ENCODE peak calls at places on chromosomes 5 and 9, in seven cellular contexts. One of them, this sample, is unnamed.

GRCh38 chr5:83972236-83972635 is 251.6 kb upstream of the HAPLN1 start:
- DNase-seq in PC-3: peak
- DNase-seq in astrocyte: peak
- DNase-seq in mammary epithelial cell: peak
- DNase-seq in neural progenitor cell: no peak
- DNase-seq in fibroblast of lung: peak
- DNase-seq in HCT116: no peak
- DNase-seq in this sample: no peak

GRCh38 chr5:1011226-1011631 is 2.6 kb downstream of the NKD2 start:
- DNase-seq in fibroblast of lung: no peak
- DNase-seq in neural progenitor cell: peak
- DNase-seq in HCT116: no peak
- DNase-seq in PC-3: peak
- DNase-seq in mammary epithelial cell: no peak
- DNase-seq in astrocyte: no peak
- DNase-seq in this sample: no peak

GRCh38 chr5:107484261-107484660 is 186.5 kb downstream of the EFNA5 start:
- DNase-seq in astrocyte: no peak
- DNase-seq in PC-3: no peak
- DNase-seq in neural progenitor cell: no peak
- DNase-seq in mammary epithelial cell: no peak
- DNase-seq in HCT116: no peak
- DNase-seq in fibroblast of lung: no peak
- DNase-seq in this sample: no peak

GRCh38 chr9:127794001-127794791 is 8.4 kb downstream of the CDK9 start:
- DNase-seq in astrocyte: no peak
- DNase-seq in PC-3: no peak
- DNase-seq in mammary epithelial cell: no peak
- DNase-seq in HCT116: no peak
- DNase-seq in fibroblast of lung: no peak
- DNase-seq in neural progenitor cell: no peak
- DNase-seq in this sample: no peak

GRCh38 chr5:51960617-51961115 is 577.4 kb downstream of the ISL1 start:
- DNase-seq in PC-3: peak
- DNase-seq in fibroblast of lung: no peak
- DNase-seq in HCT116: peak
- DNase-seq in neural progenitor cell: no peak
- DNase-seq in astrocyte: no peak
- DNase-seq in mammary epithelial cell: peak
- DNase-seq in this sample: no peak

GRCh38 chr9:86926130-86926529 is 21.2 kb downstream of the GAS1 start:
- DNase-seq in mammary epithelial cell: no peak
- DNase-seq in HCT116: no peak
- DNase-seq in neural progenitor cell: no peak
- DNase-seq in astrocyte: no peak
- DNase-seq in fibroblast of lung: no peak
- DNase-seq in PC-3: no peak
- DNase-seq in this sample: no peak

GRCh38 chr9:8816361-8816760 is 1016.8 kb upstream of the DMAC1 start:
- DNase-seq in mammary epithelial cell: no peak
- DNase-seq in HCT116: no peak
- DNase-seq in fibroblast of lung: no peak
- DNase-seq in PC-3: no peak
- DNase-seq in neural progenitor cell: peak
- DNase-seq in astrocyte: no peak
- DNase-seq in this sample: no peak

GRCh38 chr5:97986069-97986468 is 787.4 kb upstream of the RGMB start:
- DNase-seq in PC-3: peak
- DNase-seq in HCT116: peak
- DNase-seq in astrocyte: peak
- DNase-seq in neural progenitor cell: peak
- DNase-seq in mammary epithelial cell: peak
- DNase-seq in fibroblast of lung: peak
- DNase-seq in this sample: no peak

GRCh38 chr5:5066276-5067186 is 73.6 kb upstream of the ADAMTS16 start:
- DNase-seq in fibroblast of lung: peak
- DNase-seq in HCT116: no peak
- DNase-seq in astrocyte: peak
- DNase-seq in PC-3: no peak
- DNase-seq in neural progenitor cell: no peak
- DNase-seq in mammary epithelial cell: peak
- DNase-seq in this sample: no peak

GRCh38 chr5:3510642-3511041 is 85.0 kb upstream of the IRX1 start:
- DNase-seq in PC-3: no peak
- DNase-seq in HCT116: no peak
- DNase-seq in neural progenitor cell: no peak
- DNase-seq in astrocyte: no peak
- DNase-seq in fibroblast of lung: no peak
- DNase-seq in mammary epithelial cell: no peak
- DNase-seq in this sample: no peak

GRCh38 chr5:37837101-37838032 is 2.5 kb downstream of the GDNF start:
- DNase-seq in neural progenitor cell: peak
- DNase-seq in HCT116: peak
- DNase-seq in fibroblast of lung: peak
- DNase-seq in PC-3: peak
- DNase-seq in mammary epithelial cell: peak
- DNase-seq in astrocyte: peak
- DNase-seq in this sample: no peak

GRCh38 chr9:129597355-129598088 is 23.4 kb downstream of the C9orf50 start:
- DNase-seq in HCT116: peak
- DNase-seq in astrocyte: peak
- DNase-seq in fibroblast of lung: peak
- DNase-seq in neural progenitor cell: peak
- DNase-seq in mammary epithelial cell: peak
- DNase-seq in PC-3: peak
- DNase-seq in this sample: no peak

GRCh38 chr5:76337949-76338589 is 65.0 kb upstream of the IQGAP2 start:
- DNase-seq in PC-3: peak
- DNase-seq in HCT116: peak
- DNase-seq in mammary epithelial cell: peak
- DNase-seq in fibroblast of lung: peak
- DNase-seq in neural progenitor cell: peak
- DNase-seq in astrocyte: peak
- DNase-seq in this sample: peak

GRCh38 chr5:170408189-170408588 is 19.0 kb upstream of the KCNMB1 start:
- DNase-seq in neural progenitor cell: peak
- DNase-seq in HCT116: no peak
- DNase-seq in fibroblast of lung: peak
- DNase-seq in PC-3: no peak
- DNase-seq in mammary epithelial cell: no peak
- DNase-seq in astrocyte: no peak
- DNase-seq in this sample: no peak

GRCh38 chr9:115157245-115157674 is 39.3 kb upstream of the TNC start:
- DNase-seq in astrocyte: peak
- DNase-seq in neural progenitor cell: no peak
- DNase-seq in PC-3: peak
- DNase-seq in fibroblast of lung: peak
- DNase-seq in HCT116: peak
- DNase-seq in mammary epithelial cell: peak
- DNase-seq in this sample: peak

DNA sequence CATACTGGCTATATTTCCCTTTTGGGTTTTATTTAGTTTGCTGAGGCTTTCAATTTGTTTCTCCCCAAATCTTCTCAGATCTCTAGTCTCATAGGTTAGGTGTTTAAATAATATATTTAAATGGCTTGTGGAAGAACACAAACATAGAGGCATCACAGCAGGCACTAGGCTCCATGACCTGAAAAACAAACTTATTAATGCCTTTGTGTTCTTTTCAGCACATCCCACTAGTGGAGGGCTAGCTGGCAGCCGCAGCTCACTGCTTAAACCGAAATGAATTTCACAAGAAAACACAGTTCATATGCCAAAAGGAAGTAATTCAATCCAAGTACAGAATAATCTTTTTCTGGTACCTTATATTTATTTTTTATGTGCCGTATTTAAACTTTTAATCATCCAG is 382.5 kb downstream of the PLK2 start:
- DNase-seq in astrocyte: no peak
- DNase-seq in mammary epithelial cell: no peak
- DNase-seq in fibroblast of lung: no peak
- DNase-seq in HCT116: no peak
- DNase-seq in neural progenitor cell: no peak
- DNase-seq in PC-3: no peak
- DNase-seq in this sample: no peak
- TF ChIP-seq EZH2 in astrocyte: no peak
- TF ChIP-seq EZH2 in mammary epithelial cell: no peak
- TF ChIP-seq EZH2 in fibroblast of lung: no peak
- TF ChIP-seq EZH2 in HCT116: no peak
- TF ChIP-seq EZH2 in neural progenitor cell: no peak
- TF ChIP-seq EZH2 in PC-3: no peak
- TF ChIP-seq EZH2 in this sample: no peak

GRCh38 chr5:150392680-150393079 is 20.0 kb downstream of the CD74 start:
- DNase-seq in neural progenitor cell: no peak
- DNase-seq in HCT116: no peak
- DNase-seq in astrocyte: no peak
- DNase-seq in mammary epithelial cell: no peak
- DNase-seq in PC-3: no peak
- DNase-seq in fibroblast of lung: no peak
- DNase-seq in this sample: no peak
- H3K9ac ChIP-seq in neural progenitor cell: no peak
- H3K9ac ChIP-seq in HCT116: no peak
- H3K9ac ChIP-seq in astrocyte: no peak
- H3K9ac ChIP-seq in mammary epithelial cell: no peak
- H3K9ac ChIP-seq in PC-3: no peak
- H3K9ac ChIP-seq in fibroblast of lung: no peak
- H3K9ac ChIP-seq in this sample: no peak

GRCh38 chr5:73215525-73215890 is 42.5 kb downstream of the TMEM174 start:
- DNase-seq in PC-3: no peak
- DNase-seq in HCT116: no peak
- DNase-seq in neural progenitor cell: no peak
- DNase-seq in astrocyte: no peak
- DNase-seq in mammary epithelial cell: no peak
- DNase-seq in fibroblast of lung: no peak
- DNase-seq in this sample: no peak
- H3K4me2 ChIP-seq in PC-3: peak
- H3K4me2 ChIP-seq in HCT116: peak
- H3K4me2 ChIP-seq in neural progenitor cell: peak
- H3K4me2 ChIP-seq in astrocyte: peak
- H3K4me2 ChIP-seq in mammary epithelial cell: peak
- H3K4me2 ChIP-seq in fibroblast of lung: peak
- H3K4me2 ChIP-seq in this sample: peak

GRCh38 chr9:34370970-34371880 is 5.5 kb downstream of the MYORG start:
- DNase-seq in HCT116: no peak
- DNase-seq in PC-3: no peak
- DNase-seq in fibroblast of lung: no peak
- DNase-seq in neural progenitor cell: no peak
- DNase-seq in astrocyte: no peak
- DNase-seq in mammary epithelial cell: no peak
- DNase-seq in this sample: no peak
- TF ChIP-seq EZH2 in HCT116: no peak
- TF ChIP-seq EZH2 in PC-3: no peak
- TF ChIP-seq EZH2 in fibroblast of lung: peak
- TF ChIP-seq EZH2 in neural progenitor cell: no peak
- TF ChIP-seq EZH2 in astrocyte: no peak
- TF ChIP-seq EZH2 in mammary epithelial cell: no peak
- TF ChIP-seq EZH2 in this sample: no peak

GRCh38 chr5:15010936-15011335 is 139.4 kb upstream of the ANKH start:
- DNase-seq in PC-3: no peak
- DNase-seq in astrocyte: no peak
- DNase-seq in neural progenitor cell: no peak
- DNase-seq in fibroblast of lung: no peak
- DNase-seq in HCT116: no peak
- DNase-seq in mammary epithelial cell: no peak
- DNase-seq in this sample: no peak

GRCh38 chr5:15007549-15008142 is 136.1 kb upstream of the ANKH start:
- DNase-seq in fibroblast of lung: no peak
- DNase-seq in HCT116: no peak
- DNase-seq in PC-3: no peak
- DNase-seq in neural progenitor cell: no peak
- DNase-seq in mammary epithelial cell: no peak
- DNase-seq in astrocyte: no peak
- DNase-seq in this sample: no peak

GRCh38 chr5:15008476-15008875 is 136.9 kb upstream of the ANKH start:
- DNase-seq in neural progenitor cell: no peak
- DNase-seq in fibroblast of lung: peak
- DNase-seq in mammary epithelial cell: peak
- DNase-seq in HCT116: peak
- DNase-seq in PC-3: peak
- DNase-seq in astrocyte: peak
- DNase-seq in this sample: peak

GRCh38 chr5:15008911-15009310 is 137.3 kb upstream of the ANKH start:
- DNase-seq in fibroblast of lung: peak
- DNase-seq in PC-3: no peak
- DNase-seq in HCT116: no peak
- DNase-seq in neural progenitor cell: no peak
- DNase-seq in mammary epithelial cell: no peak
- DNase-seq in astrocyte: peak
- DNase-seq in this sample: no peak

DNA sequence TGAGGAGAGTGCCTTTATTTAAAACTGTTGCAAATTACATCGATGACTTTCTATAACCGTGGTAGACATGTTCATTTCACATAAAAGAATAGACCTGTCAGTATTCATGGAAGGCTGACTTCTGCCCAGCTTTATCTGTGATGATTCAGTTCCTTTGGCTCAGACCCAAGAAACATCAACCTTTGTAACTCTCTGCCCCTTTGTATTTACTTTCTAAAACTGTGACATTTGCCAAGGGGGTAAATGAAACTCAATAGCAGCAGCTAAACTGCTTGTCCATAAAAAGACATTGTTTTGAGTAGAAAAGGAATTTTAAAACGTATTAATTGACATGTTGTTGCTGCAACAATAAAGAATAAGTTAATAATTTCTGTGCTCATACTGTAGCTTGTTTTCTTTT is 137.8 kb upstream of the ANKH start:
- DNase-seq in mammary epithelial cell: peak
- DNase-seq in fibroblast of lung: peak
- DNase-seq in astrocyte: peak
- DNase-seq in PC-3: peak
- DNase-seq in neural progenitor cell: no peak
- DNase-seq in HCT116: peak
- DNase-seq in this sample: peak
- H3K9ac ChIP-seq in mammary epithelial cell: no peak
- H3K9ac ChIP-seq in fibroblast of lung: no peak
- H3K9ac ChIP-seq in astrocyte: no peak
- H3K9ac ChIP-seq in PC-3: no peak
- H3K9ac ChIP-seq in neural progenitor cell: no peak
- H3K9ac ChIP-seq in HCT116: no peak
- H3K9ac ChIP-seq in this sample: no peak

GRCh38 chr9:37611014-37611413 is 18.6 kb upstream of the TOMM5 start:
- DNase-seq in astrocyte: no peak
- DNase-seq in HCT116: no peak
- DNase-seq in mammary epithelial cell: no peak
- DNase-seq in PC-3: no peak
- DNase-seq in neural progenitor cell: no peak
- DNase-seq in fibroblast of lung: no peak
- DNase-seq in this sample: no peak
- H3K4me2 ChIP-seq in astrocyte: no peak
- H3K4me2 ChIP-seq in HCT116: no peak
- H3K4me2 ChIP-seq in mammary epithelial cell: no peak
- H3K4me2 ChIP-seq in PC-3: no peak
- H3K4me2 ChIP-seq in neural progenitor cell: no peak
- H3K4me2 ChIP-seq in fibroblast of lung: no peak
- H3K4me2 ChIP-seq in this sample: no peak